ENCODE peak calls at places on chromosomes 13 and 19, in four cellular contexts. C is HepG2, F is K562, V is GM12878. P is an unnamed sample.

GRCh38 chr13:30805603-30806011 is 70.3 kb downstream of the ALOX5AP start:
- DNase-seq in C (peak; percentile 90), V (no peak), F (no peak), P (no peak)

GRCh38 chr19:17235618-17236413 is 9.8 kb downstream of the OCEL1 start:
- DNase-seq in C (no peak), V (no peak), F (peak; percentile 90), P (peak; percentile 80)

GRCh38 chr19:28971011-28971410 is 241.9 kb downstream of the UQCRFS1 start:
- DNase-seq in V (no peak), C (no peak), F (no peak), P (no peak)

GRCh38 chr19:39845621-39846175 is 481 bp downstream of the FBL start:
- DNase-seq in V (no peak), F (peak; percentile 69), C (no peak), P (no peak)

GRCh38 chr19:4197625-4198466 is 15.4 kb downstream of the ANKRD24 start:
- DNase-seq in V (no peak), C (no peak), F (peak; percentile 51), P (peak; percentile 80)

GRCh38 chr19:3798137-3798536 is 12.0 kb upstream of the MATK start:
- DNase-seq in C (no peak), F (no peak), V (no peak), P (no peak)

GRCh38 chr13:71814806-71815205 is 52.2 kb downstream of the DACH1 start:
- DNase-seq in V (no peak), F (no peak), C (no peak), P (no peak)

GRCh38 chr19:11130824-11131455 is 24.6 kb downstream of the SPC24 start:
- DNase-seq in V (no peak), F (peak; percentile 75), C (peak; percentile 87), P (peak; percentile 91)

GRCh38 chr13:42215578-42216421 is 56.2 kb upstream of the AKAP11 start:
- DNase-seq in V (peak; percentile 4), F (peak; percentile 14), C (peak; percentile 10), P (no peak)

GRCh38 chr13:112953591-112954487 is 15.2 kb upstream of the MCF2L start:
- DNase-seq in V (no peak), C (peak; percentile 58), F (no peak), P (no peak)

DNA sequence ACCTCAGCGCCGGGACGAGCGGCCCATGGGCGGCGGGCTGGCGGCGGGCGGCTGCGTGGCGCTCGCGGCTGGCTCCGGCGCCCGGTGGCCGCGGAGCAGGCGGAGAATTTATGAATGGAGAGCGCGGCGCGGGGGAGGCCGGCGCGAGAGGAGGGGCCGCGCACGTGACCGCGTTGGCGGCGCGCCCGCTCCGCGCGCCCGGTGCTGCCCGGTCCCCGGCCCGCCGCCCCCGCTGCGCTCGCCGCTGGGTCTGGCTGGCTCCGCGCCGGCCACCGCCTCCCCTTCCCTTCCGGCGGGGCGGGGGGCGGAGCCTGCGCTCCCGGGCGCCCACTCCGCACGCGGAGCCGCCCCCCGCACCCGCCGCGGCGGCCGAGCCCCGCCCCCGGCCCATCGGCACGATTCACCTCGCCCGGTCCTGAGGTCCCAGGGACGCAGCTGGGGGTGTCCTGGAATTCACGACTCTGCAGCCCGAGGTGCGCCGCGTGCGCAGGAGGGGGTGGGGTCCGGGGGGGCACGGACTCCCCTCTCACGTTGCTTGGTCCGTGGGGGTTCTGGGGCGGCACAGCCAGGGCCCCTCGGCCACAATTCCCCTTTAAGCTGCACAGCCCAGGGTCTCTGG is at the start of gene CBARP:
- DNase-seq in V (no peak), C (no peak), F (peak; percentile 72), P (peak; percentile 61)
- TF ChIP-seq TAF1 in V (no peak), C (no peak), F (peak; percentile 35), P (no peak)

GRCh38 chr19:55670280-55671053 is 4.6 kb upstream of the EPN1 start:
- DNase-seq in V (no peak), F (no peak), C (no peak), P (no peak)
- TF ChIP-seq ZNF274 in V (no peak), F (no peak), C (no peak), P (no peak)

DNA sequence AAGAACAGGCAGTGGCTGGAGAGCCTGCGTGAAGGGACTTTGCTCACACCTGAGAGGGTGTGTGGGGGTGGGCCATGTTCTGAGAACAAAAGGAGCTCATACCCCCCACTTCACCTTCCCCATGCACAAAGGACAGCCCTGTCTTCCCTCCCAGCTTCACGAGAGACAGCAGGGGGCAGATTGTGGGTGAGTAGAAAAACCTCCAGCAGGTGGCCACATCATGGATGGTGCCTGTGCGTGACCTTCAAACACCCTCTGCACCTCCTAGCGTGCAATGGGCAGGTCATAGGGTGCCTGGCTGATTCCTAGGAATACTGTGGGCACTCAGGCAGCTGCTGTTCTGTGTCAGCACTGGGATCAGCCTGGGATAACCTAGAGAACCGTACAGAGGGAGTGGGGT is 36.3 kb upstream of the PSG9 start:
- DNase-seq in V (no peak), C (peak; percentile 17), F (peak; percentile 15), P (no peak)
- TF ChIP-seq CTCF in V (no peak), C (peak; percentile 34), F (peak; percentile 58), P (no peak)

GRCh38 chr19:2273356-2274184 is 8.4 kb downstream of the PEAK3 start:
- DNase-seq in V (peak; percentile 65), F (peak; percentile 90), C (peak; percentile 64), P (peak; percentile 73)

GRCh38 chr19:2276429-2276989 is 5.5 kb downstream of the PEAK3 start:
- DNase-seq in F (no peak), V (no peak), C (no peak), P (no peak)

GRCh38 chr19:2274185-2274711 is 7.7 kb downstream of the PEAK3 start:
- DNase-seq in F (no peak), V (no peak), C (no peak), P (no peak)

GRCh38 chr19:2275588-2276428 is 6.2 kb downstream of the PEAK3 start:
- DNase-seq in C (no peak), F (no peak), V (no peak), P (no peak)

DNA sequence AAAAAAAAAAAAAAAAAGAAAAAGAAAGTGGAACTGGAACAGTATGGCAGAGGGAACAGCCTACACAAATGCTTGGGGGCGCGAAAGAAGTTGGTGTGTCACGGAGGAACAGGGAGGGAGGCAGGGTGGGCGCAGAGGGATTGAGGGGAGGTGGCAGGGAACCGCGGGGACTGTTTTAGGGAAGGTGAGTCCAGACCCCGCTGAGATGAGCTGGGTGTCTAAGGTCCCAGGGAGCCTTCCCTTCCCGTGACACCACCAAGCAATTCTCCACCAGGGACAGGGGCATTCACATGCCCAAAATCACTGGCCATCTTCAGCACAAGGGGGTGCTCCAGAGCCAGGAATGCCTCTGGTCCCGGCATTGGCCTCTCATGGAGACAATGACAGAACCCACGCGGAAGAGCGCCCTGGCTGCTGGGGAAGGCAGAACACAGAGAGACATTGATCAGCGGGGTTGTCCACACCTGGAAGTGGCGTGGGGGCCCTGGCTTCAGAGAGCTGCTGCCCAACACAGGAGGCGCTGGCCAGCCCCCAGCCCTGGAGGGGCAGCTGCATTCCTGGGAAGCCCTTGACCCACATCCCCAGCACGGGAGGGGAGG is 6.9 kb downstream of the PEAK3 start:
- DNase-seq in V (no peak), C (peak; percentile 73), F (peak; percentile 53), P (peak; percentile 84)
- TF ChIP-seq TAF1 in V (no peak), C (no peak), F (no peak), P (no peak)

GRCh38 chr19:32607479-32607878 is 26.5 kb downstream of the PDCD5 start:
- DNase-seq in C (no peak), F (no peak), V (no peak), P (no peak)
- TF ChIP-seq ZNF274 in C (no peak), F (no peak), V (no peak), P (no peak)